ENCODE peak calls at places on chromosomes 12 and 14, in seven cellular contexts. T is WERI-Rb-1, J is dorsolateral prefrontal cortex, N is GM12864, B is fibroblast of mammary gland, P is cardiac muscle cell, M is neural crest cell. V is an unnamed sample.

GRCh38 chr14:28101992-28102391 is 664.6 kb upstream of the FOXG1 start:
- DNase-seq in T (no peak), J (no peak), N (no peak), B (no peak), P (no peak), M (no peak), V (no peak)

GRCh38 chr12:79983492-79983891 is 48.6 kb upstream of the PPP1R12A start:
- DNase-seq in T (no peak), J (no peak), N (no peak), B (peak; percentile 96), P (peak; percentile 61), M (no peak), V (peak; percentile 54)

GRCh38 chr12:129152291-129153075 is 299.2 kb downstream of the GLT1D1 start:
- DNase-seq in T (peak; percentile 83), J (no peak), N (no peak), B (no peak), P (no peak), M (no peak), V (no peak)

GRCh38 chr12:127143020-127143419 is 1124.0 kb upstream of the TMEM132C start:
- DNase-seq in T (peak; percentile 94), J (no peak), N (no peak), B (no peak), P (no peak), M (no peak), V (no peak)

GRCh38 chr12:114774181-114774580 is 90.2 kb upstream of the TBX3 start:
- DNase-seq in T (no peak), J (no peak), N (no peak), B (peak; percentile 7), P (peak; percentile 81), M (no peak), V (no peak)

GRCh38 chr14:100780246-100780645 is 45.7 kb upstream of the MEG3 start:
- DNase-seq in T (peak; percentile 0), J (no peak), N (no peak), B (no peak), P (no peak), M (no peak), V (no peak)

GRCh38 chr12:107522692-107523477 is 162.7 kb upstream of the PWP1 start:
- DNase-seq in T (peak; percentile 20), J (no peak), N (no peak), B (no peak), P (no peak), M (peak; percentile 2), V (no peak)

GRCh38 chr14:71141701-71142374 is 234.6 kb downstream of the PCNX1 start:
- DNase-seq in T (no peak), J (no peak), N (no peak), B (peak; percentile 42), P (peak; percentile 43), M (no peak), V (no peak)

GRCh38 chr12:3558255-3558654 is 67.3 kb downstream of the PRMT8 start:
- DNase-seq in T (no peak), J (no peak), N (no peak), B (no peak), P (no peak), M (no peak), V (no peak)

GRCh38 chr12:3557791-3558190 is 66.8 kb downstream of the PRMT8 start:
- DNase-seq in T (no peak), J (no peak), N (no peak), B (no peak), P (no peak), M (no peak), V (no peak)

GRCh38 chr12:3554547-3555115 is 63.6 kb downstream of the PRMT8 start:
- DNase-seq in T (no peak), J (no peak), N (no peak), B (no peak), P (no peak), M (no peak), V (no peak)

GRCh38 chr12:3557136-3557697 is 66.2 kb downstream of the PRMT8 start:
- DNase-seq in T (no peak), J (no peak), N (no peak), B (no peak), P (no peak), M (no peak), V (no peak)

GRCh38 chr12:3556716-3557115 is 65.7 kb downstream of the PRMT8 start:
- DNase-seq in T (no peak), J (no peak), N (no peak), B (no peak), P (no peak), M (no peak), V (no peak)
- TF ChIP-seq CTCF in T (no peak), J (no peak), N (no peak), B (no peak), P (no peak), M (no peak), V (no peak)

DNA sequence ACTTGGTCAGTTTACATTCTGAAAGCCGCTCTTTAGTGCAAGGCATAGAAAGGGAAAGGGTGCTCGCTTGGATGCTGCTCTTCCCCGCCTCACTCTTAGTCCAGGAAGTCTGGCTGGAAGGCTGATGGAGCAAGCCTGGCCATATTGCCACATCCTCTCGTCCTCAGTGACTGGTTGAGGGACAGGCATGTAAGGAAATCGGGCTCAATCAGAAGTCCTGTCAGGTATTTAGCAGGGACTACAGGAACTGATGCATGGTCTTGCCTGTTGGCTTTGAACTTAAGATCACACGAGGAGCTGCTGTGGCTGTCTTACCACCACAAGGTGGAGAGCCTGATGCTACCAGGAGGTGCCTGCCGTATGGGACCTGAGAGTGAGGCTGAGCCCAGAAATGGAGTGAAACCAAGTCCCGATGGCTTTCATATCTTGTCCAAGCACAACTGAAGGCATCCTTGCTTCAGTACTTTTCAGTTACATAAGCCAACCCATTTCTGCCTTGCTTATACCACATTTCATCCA is 10.7 kb upstream of the C12orf75 start:
- DNase-seq in T (no peak), J (no peak), N (no peak), B (no peak), P (no peak), M (no peak), V (no peak)
- TF ChIP-seq CTCF in T (peak; percentile 32), J (no peak), N (peak; percentile 13), B (no peak), P (no peak), M (no peak), V (no peak)

GRCh38 chr14:102507891-102508312 is 1.7 kb downstream of the ANKRD9 start:
- DNase-seq in T (no peak), J (no peak), N (no peak), B (no peak), P (no peak), M (no peak), V (no peak)
- TF ChIP-seq CTCF in T (no peak), J (no peak), N (no peak), B (no peak), P (no peak), M (no peak), V (no peak)

GRCh38 chr12:94397401-94397800 is 62.3 kb downstream of the CEP83 start:
- DNase-seq in T (no peak), J (no peak), N (no peak), B (no peak), P (no peak), M (no peak), V (no peak)
- TF ChIP-seq CTCF in T (no peak), J (no peak), N (no peak), B (no peak), P (no peak), M (no peak), V (no peak)

V was measured in AG09319.